ENCODE peak calls at places on chromosomes 1 and 21, in five cellular contexts. S, Y, T, J and G are unnamed samples.

GRCh38 chr21:45594721-45595489 is 48.6 kb upstream of the PCBP3 start:
- DNase-seq in S (no peak), Y (no peak), T (no peak), J (no peak), G (no peak)

GRCh38 chr1:153626929-153627796 is at the start of gene S100A13:
- DNase-seq in S (peak), Y (peak), T (peak), J (peak), G (peak)

GRCh38 chr21:41953831-41954653 is at the start of gene C2CD2:
- DNase-seq in S (peak), Y (peak), T (peak), J (peak), G (peak)

GRCh38 chr1:36358514-36359084 is 27.1 kb downstream of the STK40 start:
- DNase-seq in S (no peak), Y (no peak), T (no peak), J (no peak), G (no peak)

GRCh38 chr1:44425327-44426082 is 20.4 kb downstream of the RNF220 start:
- DNase-seq in S (no peak), Y (no peak), T (no peak), J (no peak), G (no peak)

GRCh38 chr1:240766831-240767230 is 154.9 kb upstream of the GREM2 start:
- DNase-seq in S (no peak), Y (no peak), T (no peak), J (no peak), G (no peak)

GRCh38 chr1:2557146-2558029 is 1.2 kb downstream of the TNFRSF14 start:
- DNase-seq in S (no peak), Y (peak), T (no peak), J (no peak), G (no peak)

GRCh38 chr1:869499-870244 is 54.1 kb upstream of the SAMD11 start:
- DNase-seq in S (peak), Y (peak), T (peak), J (peak), G (peak)